ENCODE peak calls at places on chromosome 11, in seven cellular contexts. One of them, this sample, is unnamed.

GRCh38 chr11:84812351-84813083 is 814.6 kb downstream of the DLG2 start:
- DNase-seq in SK-MEL-5: no peak
- DNase-seq in stimulated activated CD4-positive, alpha-beta T cell treated with anti-CD3 and anti-CD28 coated beads, Interleukin-15, amount 100 ng/mL, for 1 hour: no peak
- DNase-seq in EH: no peak
- DNase-seq in ELR: no peak
- DNase-seq in amygdala: no peak
- DNase-seq in nucleus accumbens: no peak
- DNase-seq in this sample: no peak

GRCh38 chr11:12245091-12245490 is 132.3 kb upstream of the PARVA start:
- DNase-seq in SK-MEL-5: no peak
- DNase-seq in stimulated activated CD4-positive, alpha-beta T cell treated with anti-CD3 and anti-CD28 coated beads, Interleukin-15, amount 100 ng/mL, for 1 hour: no peak
- DNase-seq in EH: no peak
- DNase-seq in ELR: no peak
- DNase-seq in amygdala: no peak
- DNase-seq in nucleus accumbens: peak
- DNase-seq in this sample: no peak

GRCh38 chr11:114153224-114153623 is 93.7 kb downstream of the ZBTB16 start:
- DNase-seq in SK-MEL-5: no peak
- DNase-seq in stimulated activated CD4-positive, alpha-beta T cell treated with anti-CD3 and anti-CD28 coated beads, Interleukin-15, amount 100 ng/mL, for 1 hour: no peak
- DNase-seq in EH: no peak
- DNase-seq in ELR: no peak
- DNase-seq in amygdala: no peak
- DNase-seq in nucleus accumbens: no peak
- DNase-seq in this sample: no peak

GRCh38 chr11:71481101-71481960 is 28.3 kb downstream of the NADSYN1 start:
- DNase-seq in SK-MEL-5: peak
- DNase-seq in stimulated activated CD4-positive, alpha-beta T cell treated with anti-CD3 and anti-CD28 coated beads, Interleukin-15, amount 100 ng/mL, for 1 hour: no peak
- DNase-seq in EH: no peak
- DNase-seq in ELR: no peak
- DNase-seq in amygdala: no peak
- DNase-seq in nucleus accumbens: no peak
- DNase-seq in this sample: no peak

GRCh38 chr11:67520856-67521824 is 2.1 kb downstream of the CABP2 start:
- DNase-seq in SK-MEL-5: no peak
- DNase-seq in stimulated activated CD4-positive, alpha-beta T cell treated with anti-CD3 and anti-CD28 coated beads, Interleukin-15, amount 100 ng/mL, for 1 hour: no peak
- DNase-seq in EH: no peak
- DNase-seq in ELR: no peak
- DNase-seq in amygdala: no peak
- DNase-seq in nucleus accumbens: no peak
- DNase-seq in this sample: no peak

GRCh38 chr11:7414729-7415536 is 70.4 kb upstream of the OLFML1 start:
- DNase-seq in SK-MEL-5: no peak
- DNase-seq in stimulated activated CD4-positive, alpha-beta T cell treated with anti-CD3 and anti-CD28 coated beads, Interleukin-15, amount 100 ng/mL, for 1 hour: no peak
- DNase-seq in EH: no peak
- DNase-seq in ELR: no peak
- DNase-seq in amygdala: no peak
- DNase-seq in nucleus accumbens: no peak
- DNase-seq in this sample: no peak

GRCh38 chr11:36333897-36334296 is 37.8 kb downstream of the PRR5L start:
- DNase-seq in SK-MEL-5: peak
- DNase-seq in stimulated activated CD4-positive, alpha-beta T cell treated with anti-CD3 and anti-CD28 coated beads, Interleukin-15, amount 100 ng/mL, for 1 hour: no peak
- DNase-seq in EH: peak
- DNase-seq in ELR: peak
- DNase-seq in amygdala: no peak
- DNase-seq in nucleus accumbens: no peak
- DNase-seq in this sample: peak

GRCh38 chr11:19817870-19818269 is 105.2 kb downstream of the NAV2 start:
- DNase-seq in SK-MEL-5: no peak
- DNase-seq in stimulated activated CD4-positive, alpha-beta T cell treated with anti-CD3 and anti-CD28 coated beads, Interleukin-15, amount 100 ng/mL, for 1 hour: no peak
- DNase-seq in EH: no peak
- DNase-seq in ELR: no peak
- DNase-seq in amygdala: no peak
- DNase-seq in nucleus accumbens: no peak
- DNase-seq in this sample: no peak

GRCh38 chr11:124669193-124669592 is 4.3 kb downstream of the SIAE start:
- DNase-seq in SK-MEL-5: peak
- DNase-seq in stimulated activated CD4-positive, alpha-beta T cell treated with anti-CD3 and anti-CD28 coated beads, Interleukin-15, amount 100 ng/mL, for 1 hour: no peak
- DNase-seq in EH: peak
- DNase-seq in ELR: peak
- DNase-seq in amygdala: peak
- DNase-seq in nucleus accumbens: peak
- DNase-seq in this sample: peak

GRCh38 chr11:96390403-96390830 is 604 bp downstream of the JRKL start:
- DNase-seq in SK-MEL-5: no peak
- DNase-seq in stimulated activated CD4-positive, alpha-beta T cell treated with anti-CD3 and anti-CD28 coated beads, Interleukin-15, amount 100 ng/mL, for 1 hour: no peak
- DNase-seq in EH: peak
- DNase-seq in ELR: peak
- DNase-seq in amygdala: no peak
- DNase-seq in nucleus accumbens: no peak
- DNase-seq in this sample: no peak

GRCh38 chr11:134560566-134561347 is 148.7 kb upstream of the B3GAT1 start:
- DNase-seq in SK-MEL-5: no peak
- DNase-seq in stimulated activated CD4-positive, alpha-beta T cell treated with anti-CD3 and anti-CD28 coated beads, Interleukin-15, amount 100 ng/mL, for 1 hour: no peak
- DNase-seq in EH: no peak
- DNase-seq in ELR: no peak
- DNase-seq in amygdala: no peak
- DNase-seq in nucleus accumbens: no peak
- DNase-seq in this sample: no peak

GRCh38 chr11:27697679-27698275 is 2.5 kb downstream of the BDNF start:
- DNase-seq in SK-MEL-5: no peak
- DNase-seq in stimulated activated CD4-positive, alpha-beta T cell treated with anti-CD3 and anti-CD28 coated beads, Interleukin-15, amount 100 ng/mL, for 1 hour: no peak
- DNase-seq in EH: peak
- DNase-seq in ELR: peak
- DNase-seq in amygdala: no peak
- DNase-seq in nucleus accumbens: no peak
- DNase-seq in this sample: no peak

GRCh38 chr11:6442441-6442840 is 1.7 kb upstream of the HPX start:
- DNase-seq in SK-MEL-5: no peak
- DNase-seq in stimulated activated CD4-positive, alpha-beta T cell treated with anti-CD3 and anti-CD28 coated beads, Interleukin-15, amount 100 ng/mL, for 1 hour: no peak
- DNase-seq in EH: no peak
- DNase-seq in ELR: no peak
- DNase-seq in amygdala: no peak
- DNase-seq in nucleus accumbens: no peak
- DNase-seq in this sample: no peak

GRCh38 chr11:67376873-67377808 is 3.7 kb upstream of the CLCF1 start:
- DNase-seq in SK-MEL-5: no peak
- DNase-seq in stimulated activated CD4-positive, alpha-beta T cell treated with anti-CD3 and anti-CD28 coated beads, Interleukin-15, amount 100 ng/mL, for 1 hour: no peak
- DNase-seq in EH: no peak
- DNase-seq in ELR: no peak
- DNase-seq in amygdala: no peak
- DNase-seq in nucleus accumbens: no peak
- DNase-seq in this sample: no peak

GRCh38 chr11:110297726-110298297 is 1.4 kb upstream of the RDX start:
- DNase-seq in SK-MEL-5: no peak
- DNase-seq in stimulated activated CD4-positive, alpha-beta T cell treated with anti-CD3 and anti-CD28 coated beads, Interleukin-15, amount 100 ng/mL, for 1 hour: no peak
- DNase-seq in EH: no peak
- DNase-seq in ELR: peak
- DNase-seq in amygdala: no peak
- DNase-seq in nucleus accumbens: no peak
- DNase-seq in this sample: no peak

GRCh38 chr11:37984991-37985390 is 1387.0 kb upstream of the RAG2 start:
- DNase-seq in SK-MEL-5: no peak
- DNase-seq in stimulated activated CD4-positive, alpha-beta T cell treated with anti-CD3 and anti-CD28 coated beads, Interleukin-15, amount 100 ng/mL, for 1 hour: no peak
- DNase-seq in EH: peak
- DNase-seq in ELR: no peak
- DNase-seq in amygdala: no peak
- DNase-seq in nucleus accumbens: no peak
- DNase-seq in this sample: no peak

GRCh38 chr11:134949716-134950115 is 537.7 kb upstream of the B3GAT1 start:
- DNase-seq in SK-MEL-5: no peak
- DNase-seq in stimulated activated CD4-positive, alpha-beta T cell treated with anti-CD3 and anti-CD28 coated beads, Interleukin-15, amount 100 ng/mL, for 1 hour: no peak
- DNase-seq in EH: peak
- DNase-seq in ELR: no peak
- DNase-seq in amygdala: no peak
- DNase-seq in nucleus accumbens: no peak
- DNase-seq in this sample: no peak

GRCh38 chr11:123742334-123742733 is 874 bp upstream of the ZNF202 start:
- DNase-seq in SK-MEL-5: no peak
- DNase-seq in stimulated activated CD4-positive, alpha-beta T cell treated with anti-CD3 and anti-CD28 coated beads, Interleukin-15, amount 100 ng/mL, for 1 hour: no peak
- DNase-seq in EH: no peak
- DNase-seq in ELR: no peak
- DNase-seq in amygdala: no peak
- DNase-seq in nucleus accumbens: no peak
- DNase-seq in this sample: no peak

GRCh38 chr11:126914941-126915340 is 85.6 kb downstream of the KIRREL3 start:
- DNase-seq in SK-MEL-5: no peak
- DNase-seq in stimulated activated CD4-positive, alpha-beta T cell treated with anti-CD3 and anti-CD28 coated beads, Interleukin-15, amount 100 ng/mL, for 1 hour: no peak
- DNase-seq in EH: peak
- DNase-seq in ELR: no peak
- DNase-seq in amygdala: no peak
- DNase-seq in nucleus accumbens: no peak
- DNase-seq in this sample: peak

GRCh38 chr11:7967097-7967496 is 1.9 kb upstream of the NLRP10 start:
- DNase-seq in SK-MEL-5: no peak
- DNase-seq in stimulated activated CD4-positive, alpha-beta T cell treated with anti-CD3 and anti-CD28 coated beads, Interleukin-15, amount 100 ng/mL, for 1 hour: no peak
- DNase-seq in EH: no peak
- DNase-seq in ELR: peak
- DNase-seq in amygdala: no peak
- DNase-seq in nucleus accumbens: no peak
- DNase-seq in this sample: no peak

GRCh38 chr11:128345316-128345715 is 242.0 kb downstream of the ETS1 start:
- DNase-seq in SK-MEL-5: no peak
- DNase-seq in stimulated activated CD4-positive, alpha-beta T cell treated with anti-CD3 and anti-CD28 coated beads, Interleukin-15, amount 100 ng/mL, for 1 hour: no peak
- DNase-seq in EH: no peak
- DNase-seq in ELR: no peak
- DNase-seq in amygdala: no peak
- DNase-seq in nucleus accumbens: no peak
- DNase-seq in this sample: no peak

GRCh38 chr11:79393362-79394043 is 47.3 kb downstream of the TENM4 start:
- DNase-seq in SK-MEL-5: no peak
- DNase-seq in stimulated activated CD4-positive, alpha-beta T cell treated with anti-CD3 and anti-CD28 coated beads, Interleukin-15, amount 100 ng/mL, for 1 hour: no peak
- DNase-seq in EH: peak
- DNase-seq in ELR: peak
- DNase-seq in amygdala: no peak
- DNase-seq in nucleus accumbens: no peak
- DNase-seq in this sample: peak

GRCh38 chr11:122344281-122344680 is 228.3 kb upstream of the BLID start:
- DNase-seq in SK-MEL-5: no peak
- DNase-seq in stimulated activated CD4-positive, alpha-beta T cell treated with anti-CD3 and anti-CD28 coated beads, Interleukin-15, amount 100 ng/mL, for 1 hour: no peak
- DNase-seq in EH: peak
- DNase-seq in ELR: peak
- DNase-seq in amygdala: no peak
- DNase-seq in nucleus accumbens: no peak
- DNase-seq in this sample: peak

GRCh38 chr11:8652140-8652539 is 30.3 kb downstream of the TRIM66 start:
- DNase-seq in SK-MEL-5: no peak
- DNase-seq in stimulated activated CD4-positive, alpha-beta T cell treated with anti-CD3 and anti-CD28 coated beads, Interleukin-15, amount 100 ng/mL, for 1 hour: no peak
- DNase-seq in EH: peak
- DNase-seq in ELR: peak
- DNase-seq in amygdala: no peak
- DNase-seq in nucleus accumbens: no peak
- DNase-seq in this sample: peak

GRCh38 chr11:92804388-92804787 is 165.1 kb upstream of the MTNR1B start:
- DNase-seq in SK-MEL-5: no peak
- DNase-seq in stimulated activated CD4-positive, alpha-beta T cell treated with anti-CD3 and anti-CD28 coated beads, Interleukin-15, amount 100 ng/mL, for 1 hour: no peak
- DNase-seq in EH: no peak
- DNase-seq in ELR: no peak
- DNase-seq in amygdala: no peak
- DNase-seq in nucleus accumbens: no peak
- DNase-seq in this sample: no peak

GRCh38 chr11:123313261-123313660 is 116.8 kb upstream of the GRAMD1B start:
- DNase-seq in SK-MEL-5: peak
- DNase-seq in stimulated activated CD4-positive, alpha-beta T cell treated with anti-CD3 and anti-CD28 coated beads, Interleukin-15, amount 100 ng/mL, for 1 hour: no peak
- DNase-seq in EH: no peak
- DNase-seq in ELR: no peak
- DNase-seq in amygdala: no peak
- DNase-seq in nucleus accumbens: no peak
- DNase-seq in this sample: no peak